ENCODE peak calls at places on chromosomes 5 and 9, in ten cellular contexts. L, I, H, D, J, Y, G, T, P and Z are unnamed samples.

GRCh38 chr5:32961066-32961429 is 249.9 kb downstream of the NPR3 start:
- DNase-seq in J (no peak), Y (no peak), L (no peak), D (no peak), I (no peak), G (no peak), T (no peak), P (no peak), H (no peak), Z (no peak)

GRCh38 chr5:143318833-143319232 is 84.7 kb downstream of the NR3C1 start:
- DNase-seq in I (no peak), D (no peak), T (no peak), Y (no peak), L (no peak), J (no peak), H (no peak), P (no peak), G (no peak), Z (no peak)

GRCh38 chr9:29575219-29575618 is 2001.9 kb upstream of the C9orf72 start:
- DNase-seq in T (no peak), P (no peak), L (no peak), G (no peak), Y (no peak), I (no peak), H (no peak), D (no peak), J (no peak), Z (no peak)

GRCh38 chr9:21576331-21577189 is 94.4 kb upstream of the IFNE start:
- DNase-seq in J (no peak), D (no peak), G (no peak), Y (peak; percentile 94), I (no peak), T (no peak), L (peak; percentile 31), P (peak; percentile 92), H (peak; percentile 19), Z (no peak)

GRCh38 chr9:112059145-112059979 is 115.7 kb downstream of the SUSD1 start:
- DNase-seq in P (peak; percentile 98), Y (peak; percentile 86), L (no peak), T (no peak), J (no peak), G (no peak), D (no peak), I (no peak), H (peak; percentile 26), Z (no peak)

GRCh38 chr5:170603578-170604565 is 100.1 kb downstream of the KCNIP1 start:
- DNase-seq in T (peak; percentile 45), Y (peak; percentile 45), J (peak; percentile 33), P (peak; percentile 49), G (peak; percentile 6), L (peak; percentile 79), D (peak; percentile 90), I (no peak), H (peak; percentile 42), Z (no peak)

GRCh38 chr5:472076-472655 is 29.2 kb downstream of the EXOC3 start:
- DNase-seq in Y (no peak), P (no peak), T (peak; percentile 37), D (peak; percentile 18), G (peak; percentile 53), I (no peak), L (no peak), H (no peak), J (no peak), Z (no peak)

GRCh38 chr5:78791416-78792100 is 143.0 kb upstream of the LHFPL2 start:
- DNase-seq in I (no peak), H (no peak), D (no peak), T (no peak), J (no peak), L (no peak), G (no peak), Y (no peak), P (no peak), Z (no peak)

GRCh38 chr9:130042406-130042930 is 521 bp downstream of the FNBP1 start:
- DNase-seq in P (no peak), I (no peak), T (peak; percentile 41), J (no peak), G (no peak), L (no peak), D (peak; percentile 56), H (peak; percentile 48), Y (no peak), Z (peak; percentile 57)

GRCh38 chr5:123557907-123558306 is 45.9 kb downstream of the CSNK1G3 start:
- DNase-seq in D (no peak), L (no peak), G (no peak), I (no peak), T (no peak), P (no peak), H (no peak), Y (no peak), J (no peak), Z (no peak)

GRCh38 chr5:15209053-15209762 is 290.8 kb upstream of the FBXL7 start:
- DNase-seq in G (no peak), I (no peak), P (no peak), T (no peak), J (no peak), H (no peak), Y (peak; percentile 55), L (no peak), D (no peak), Z (no peak)

GRCh38 chr9:106980551-106981101 is 117.7 kb downstream of the ZNF462 start:
- DNase-seq in H (no peak), T (no peak), G (no peak), Y (peak; percentile 10), P (peak; percentile 37), I (no peak), L (no peak), D (no peak), J (no peak), Z (no peak)

GRCh38 chr5:14954620-14955343 is 83.2 kb upstream of the ANKH start:
- DNase-seq in Y (no peak), J (no peak), H (no peak), I (no peak), L (no peak), D (no peak), T (no peak), P (no peak), G (no peak), Z (no peak)

GRCh38 chr5:150438873-150439546 is 10.5 kb downstream of the RPS14 start:
- DNase-seq in T (no peak), J (peak; percentile 23), G (no peak), I (no peak), H (no peak), L (peak; percentile 41), D (peak; percentile 75), Y (peak; percentile 43), P (no peak), Z (no peak)

GRCh38 chr9:35903049-35903448 is 3.0 kb upstream of the HRCT1 start:
- DNase-seq in H (peak; percentile 33), T (peak; percentile 39), Y (peak; percentile 75), J (peak; percentile 66), I (no peak), G (peak; percentile 7), L (peak; percentile 45), P (peak; percentile 42), D (no peak), Z (peak; percentile 31)

GRCh38 chr5:32753051-32753450 is 41.9 kb downstream of the NPR3 start:
- DNase-seq in H (no peak), Y (peak; percentile 28), L (no peak), P (no peak), J (no peak), D (no peak), T (no peak), I (no peak), G (no peak), Z (no peak)

GRCh38 chr5:81245871-81246235 is 12.7 kb downstream of the CKMT2 start:
- DNase-seq in D (no peak), T (no peak), H (no peak), Y (no peak), G (no peak), P (no peak), J (no peak), L (no peak), I (no peak), Z (no peak)

GRCh38 chr9:129776566-129776937 is 23.7 kb upstream of the PTGES start:
- DNase-seq in I (no peak), H (no peak), G (no peak), D (no peak), L (no peak), P (no peak), J (no peak), Y (peak; percentile 20), T (no peak), Z (no peak)

GRCh38 chr5:139474815-139475791 is 4.3 kb downstream of the SMIM33 start:
- DNase-seq in L (peak; percentile 67), P (no peak), H (no peak), G (no peak), T (no peak), I (no peak), Y (peak; percentile 89), J (no peak), D (no peak), Z (no peak)

GRCh38 chr9:79817469-79818004 is 245.8 kb downstream of the TLE4 start:
- DNase-seq in H (no peak), I (no peak), G (no peak), P (peak; percentile 74), D (no peak), L (no peak), Y (no peak), J (no peak), T (no peak), Z (no peak)

GRCh38 chr5:156654444-156654843 is 195.7 kb upstream of the PPP1R2B start:
- DNase-seq in D (no peak), Y (no peak), H (no peak), P (no peak), G (no peak), L (no peak), T (no peak), I (no peak), J (no peak), Z (no peak)

GRCh38 chr5:138461343-138462125 is 3.7 kb upstream of the EGR1 start:
- DNase-seq in J (no peak), L (no peak), P (peak; percentile 73), H (no peak), G (no peak), T (no peak), I (no peak), Y (peak; percentile 83), D (no peak), Z (no peak)